ENCODE peak calls at places on chromosomes 13 and 19, in four cellular contexts. One of them, this sample, is unnamed.

GRCh38 chr19:51511353-51511752 is 9.8 kb upstream of the SIGLEC12 start:
- DNase-seq in choroid plexus epithelial cell: peak; percentile 2
- DNase-seq in coronary artery: no peak
- DNase-seq in heart left ventricle: no peak
- DNase-seq in this sample: no peak

GRCh38 chr19:12202250-12202649 is 39.4 kb downstream of the ZNF136 start:
- DNase-seq in choroid plexus epithelial cell: peak; percentile 14
- DNase-seq in coronary artery: no peak
- DNase-seq in heart left ventricle: no peak
- DNase-seq in this sample: no peak

GRCh38 chr13:32883501-32883900 is 132.7 kb upstream of the KL start:
- DNase-seq in choroid plexus epithelial cell: peak; percentile 75
- DNase-seq in coronary artery: no peak
- DNase-seq in heart left ventricle: peak; percentile 11
- DNase-seq in this sample: peak; percentile 56

GRCh38 chr13:61146158-61146557 is 269.5 kb downstream of the PCDH20 start:
- DNase-seq in choroid plexus epithelial cell: no peak
- DNase-seq in coronary artery: no peak
- DNase-seq in heart left ventricle: no peak
- DNase-seq in this sample: no peak

GRCh38 chr19:14434543-14435319 is 1.6 kb downstream of the PKN1 start:
- DNase-seq in choroid plexus epithelial cell: peak; percentile 88
- DNase-seq in coronary artery: peak; percentile 88
- DNase-seq in heart left ventricle: peak; percentile 79
- DNase-seq in this sample: peak; percentile 86

GRCh38 chr13:86446311-86446710 is 647.1 kb upstream of the SLITRK6 start:
- DNase-seq in choroid plexus epithelial cell: peak; percentile 96
- DNase-seq in coronary artery: no peak
- DNase-seq in heart left ventricle: no peak
- DNase-seq in this sample: peak; percentile 57

GRCh38 chr13:85141425-85141824 is 657.8 kb downstream of the SLITRK6 start:
- DNase-seq in choroid plexus epithelial cell: no peak
- DNase-seq in coronary artery: no peak
- DNase-seq in heart left ventricle: no peak
- DNase-seq in this sample: no peak

GRCh38 chr13:80386592-80386991 is 45.7 kb upstream of the SPRY2 start:
- DNase-seq in choroid plexus epithelial cell: no peak
- DNase-seq in coronary artery: no peak
- DNase-seq in heart left ventricle: no peak
- DNase-seq in this sample: no peak

GRCh38 chr19:17706750-17707181 is 12.5 kb upstream of the MAP1S start:
- DNase-seq in choroid plexus epithelial cell: peak; percentile 58
- DNase-seq in coronary artery: no peak
- DNase-seq in heart left ventricle: no peak
- DNase-seq in this sample: no peak

GRCh38 chr19:6821639-6822310 is 49.3 kb downstream of the VAV1 start:
- DNase-seq in choroid plexus epithelial cell: no peak
- DNase-seq in coronary artery: no peak
- DNase-seq in heart left ventricle: no peak
- DNase-seq in this sample: no peak

GRCh38 chr13:44218501-44219240 is 155.0 kb upstream of the SERP2 start:
- DNase-seq in choroid plexus epithelial cell: peak; percentile 57
- DNase-seq in coronary artery: peak; percentile 94
- DNase-seq in heart left ventricle: peak; percentile 67
- DNase-seq in this sample: peak; percentile 81

GRCh38 chr13:77820431-77821149 is 98.0 kb downstream of the EDNRB start:
- DNase-seq in choroid plexus epithelial cell: no peak
- DNase-seq in coronary artery: no peak
- DNase-seq in heart left ventricle: no peak
- DNase-seq in this sample: no peak

GRCh38 chr13:94711561-94712286 is 621 bp downstream of the SOX21 start:
- DNase-seq in choroid plexus epithelial cell: peak; percentile 32
- DNase-seq in coronary artery: no peak
- DNase-seq in heart left ventricle: no peak
- DNase-seq in this sample: no peak

GRCh38 chr19:18098891-18099622 is 1.5 kb downstream of the MAST3 start:
- DNase-seq in choroid plexus epithelial cell: no peak
- DNase-seq in coronary artery: no peak
- DNase-seq in heart left ventricle: no peak
- DNase-seq in this sample: no peak

GRCh38 chr19:1850809-1851544 is 2.7 kb upstream of the REXO1 start:
- DNase-seq in choroid plexus epithelial cell: no peak
- DNase-seq in coronary artery: no peak
- DNase-seq in heart left ventricle: no peak
- DNase-seq in this sample: no peak

GRCh38 chr13:21079761-21080730 is 18.7 kb upstream of the LATS2 start:
- DNase-seq in choroid plexus epithelial cell: peak; percentile 89
- DNase-seq in coronary artery: no peak
- DNase-seq in heart left ventricle: peak; percentile 33
- DNase-seq in this sample: peak; percentile 93

GRCh38 chr13:21078501-21078900 is 17.1 kb upstream of the LATS2 start:
- DNase-seq in choroid plexus epithelial cell: no peak
- DNase-seq in coronary artery: no peak
- DNase-seq in heart left ventricle: no peak
- DNase-seq in this sample: peak; percentile 16

GRCh38 chr13:21077360-21078353 is 16.3 kb upstream of the LATS2 start:
- DNase-seq in choroid plexus epithelial cell: no peak
- DNase-seq in coronary artery: no peak
- DNase-seq in heart left ventricle: no peak
- DNase-seq in this sample: no peak

GRCh38 chr13:21081926-21082325 is 20.5 kb upstream of the LATS2 start:
- DNase-seq in choroid plexus epithelial cell: no peak
- DNase-seq in coronary artery: no peak
- DNase-seq in heart left ventricle: no peak
- DNase-seq in this sample: no peak

GRCh38 chr13:21079206-21079605 is 17.8 kb upstream of the LATS2 start:
- DNase-seq in choroid plexus epithelial cell: peak; percentile 32
- DNase-seq in coronary artery: no peak
- DNase-seq in heart left ventricle: no peak
- DNase-seq in this sample: peak; percentile 57
- H3K4me3 ChIP-seq in choroid plexus epithelial cell: no peak overlapping the region
- H3K4me3 ChIP-seq in coronary artery: peak overlapping the region; percentile 65
- H3K4me3 ChIP-seq in heart left ventricle: no peak overlapping the region
- H3K4me3 ChIP-seq in this sample: no peak overlapping the region

GRCh38 chr13:70613295-70613694 is 505.0 kb upstream of the KLHL1 start:
- DNase-seq in choroid plexus epithelial cell: peak; percentile 37
- DNase-seq in coronary artery: no peak
- DNase-seq in heart left ventricle: no peak
- DNase-seq in this sample: no peak
- TF ChIP-seq CTCF in choroid plexus epithelial cell: peak; percentile 48
- TF ChIP-seq CTCF in coronary artery: no peak
- TF ChIP-seq CTCF in heart left ventricle: no peak
- TF ChIP-seq CTCF in this sample: no peak

DNA sequence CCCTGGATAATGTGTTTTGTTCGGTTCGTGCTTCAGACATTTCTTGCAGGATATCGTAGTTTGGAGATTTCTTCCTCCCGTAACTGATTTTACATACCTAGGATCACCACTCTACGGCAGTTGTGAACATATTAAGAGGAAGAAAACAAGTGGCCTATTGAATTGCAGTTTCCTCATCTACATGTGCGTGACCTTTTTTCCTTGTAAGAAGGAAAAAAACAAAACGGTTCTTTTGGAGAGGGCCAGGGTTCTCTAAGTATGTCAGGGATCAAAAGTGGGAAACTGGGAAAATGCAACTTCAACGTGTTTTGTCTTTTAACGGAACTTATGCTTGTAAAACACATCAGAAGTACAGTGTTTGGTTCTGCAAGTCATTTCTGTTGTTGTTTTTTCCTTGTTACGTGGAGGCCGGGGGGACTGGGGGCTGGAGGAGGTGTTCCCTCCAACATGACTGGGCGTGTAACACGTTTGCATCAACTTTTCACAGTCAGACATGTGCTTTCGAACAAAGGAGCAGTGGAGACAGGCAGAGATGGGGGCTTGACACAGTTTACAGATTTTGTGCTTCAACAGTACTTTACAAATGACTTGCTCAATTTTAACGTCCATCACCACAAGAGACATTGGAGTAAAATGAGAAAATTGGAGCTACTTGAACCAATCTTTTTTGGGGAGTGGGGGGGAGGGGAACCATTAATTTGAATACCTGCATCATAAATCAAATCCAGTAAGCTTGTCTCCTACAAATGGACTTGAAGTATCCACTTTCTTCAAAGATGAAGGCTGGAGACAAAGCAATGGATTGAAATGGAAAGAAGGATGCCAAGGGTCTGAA is 3.8 kb downstream of the ZC3H4 start:
- DNase-seq in choroid plexus epithelial cell: peak; percentile 66
- DNase-seq in coronary artery: no peak
- DNase-seq in heart left ventricle: no peak
- DNase-seq in this sample: peak; percentile 58
- H3K4me3 ChIP-seq in choroid plexus epithelial cell: peak overlapping the region; percentile 88
- H3K4me3 ChIP-seq in coronary artery: peak overlapping the region; percentile 87
- H3K4me3 ChIP-seq in heart left ventricle: no peak overlapping the region
- H3K4me3 ChIP-seq in this sample: peak overlapping the region; percentile 94

GRCh38 chr19:9500796-9501195 is 2.4 kb upstream of the ZNF560 start:
- DNase-seq in choroid plexus epithelial cell: no peak
- DNase-seq in coronary artery: no peak
- DNase-seq in heart left ventricle: no peak
- DNase-seq in this sample: no peak

GRCh38 chr19:9494096-9494495 is 4.3 kb downstream of the ZNF560 start:
- DNase-seq in choroid plexus epithelial cell: no peak
- DNase-seq in coronary artery: no peak
- DNase-seq in heart left ventricle: no peak
- DNase-seq in this sample: no peak

GRCh38 chr19:9498183-9498902 is at the start of gene ZNF560:
- DNase-seq in choroid plexus epithelial cell: peak; percentile 13
- DNase-seq in coronary artery: no peak
- DNase-seq in heart left ventricle: no peak
- DNase-seq in this sample: peak; percentile 3
- TF ChIP-seq CTCF in choroid plexus epithelial cell: peak; percentile 35
- TF ChIP-seq CTCF in coronary artery: no peak
- TF ChIP-seq CTCF in heart left ventricle: no peak
- TF ChIP-seq CTCF in this sample: no peak